ENCODE peak calls at places on chromosome 20, in nine cellular contexts. One of them, this sample, is unnamed.
A peak's percentile ranks its signal among the peaks of the same experiment; 100 is the strongest.

GRCh38 chr20:40939667-40940066 is 89.0 kb upstream of the TOP1 start:
- DNase-seq in stimulated activated CD4-positive, alpha-beta T cell treated with anti-CD3 and anti-CD28 coated beads, Interleukin-4, amount 100 ng/mL, for 1 hour: no peak
- DNase-seq in left cardiac atrium: no peak
- DNase-seq in fibroblast of mammary gland: no peak
- DNase-seq in CD4-positive, alpha-beta T cell: no peak
- DNase-seq in activated T-cell treated with anti-CD3 and anti-CD28 coated beads for 1 hour: no peak
- DNase-seq in ELF-1: no peak
- DNase-seq in A172: no peak
- DNase-seq in substantia nigra: no peak
- DNase-seq in this sample: no peak

GRCh38 chr20:41119593-41120561 is 17.5 kb upstream of the PLCG1 start:
- DNase-seq in stimulated activated CD4-positive, alpha-beta T cell treated with anti-CD3 and anti-CD28 coated beads, Interleukin-4, amount 100 ng/mL, for 1 hour: no peak
- DNase-seq in left cardiac atrium: no peak
- DNase-seq in fibroblast of mammary gland: no peak
- DNase-seq in CD4-positive, alpha-beta T cell: no peak
- DNase-seq in activated T-cell treated with anti-CD3 and anti-CD28 coated beads for 1 hour: no peak
- DNase-seq in ELF-1: no peak
- DNase-seq in A172: no peak
- DNase-seq in substantia nigra: peak; percentile 60
- DNase-seq in this sample: no peak

GRCh38 chr20:43843965-43844660 is 70.5 kb upstream of the TOX2 start:
- DNase-seq in stimulated activated CD4-positive, alpha-beta T cell treated with anti-CD3 and anti-CD28 coated beads, Interleukin-4, amount 100 ng/mL, for 1 hour: no peak
- DNase-seq in left cardiac atrium: no peak
- DNase-seq in fibroblast of mammary gland: no peak
- DNase-seq in CD4-positive, alpha-beta T cell: no peak
- DNase-seq in activated T-cell treated with anti-CD3 and anti-CD28 coated beads for 1 hour: no peak
- DNase-seq in ELF-1: no peak
- DNase-seq in A172: no peak
- DNase-seq in substantia nigra: no peak
- DNase-seq in this sample: no peak

GRCh38 chr20:15582146-15582776 is 991.0 kb downstream of the KIF16B start:
- DNase-seq in stimulated activated CD4-positive, alpha-beta T cell treated with anti-CD3 and anti-CD28 coated beads, Interleukin-4, amount 100 ng/mL, for 1 hour: no peak
- DNase-seq in left cardiac atrium: no peak
- DNase-seq in fibroblast of mammary gland: no peak
- DNase-seq in CD4-positive, alpha-beta T cell: no peak
- DNase-seq in activated T-cell treated with anti-CD3 and anti-CD28 coated beads for 1 hour: no peak
- DNase-seq in ELF-1: no peak
- DNase-seq in A172: peak; percentile 14
- DNase-seq in substantia nigra: no peak
- DNase-seq in this sample: no peak

GRCh38 chr20:41499064-41499463 is 119.1 kb downstream of the CHD6 start:
- DNase-seq in stimulated activated CD4-positive, alpha-beta T cell treated with anti-CD3 and anti-CD28 coated beads, Interleukin-4, amount 100 ng/mL, for 1 hour: no peak
- DNase-seq in left cardiac atrium: no peak
- DNase-seq in fibroblast of mammary gland: no peak
- DNase-seq in CD4-positive, alpha-beta T cell: no peak
- DNase-seq in activated T-cell treated with anti-CD3 and anti-CD28 coated beads for 1 hour: no peak
- DNase-seq in ELF-1: no peak
- DNase-seq in A172: no peak
- DNase-seq in substantia nigra: no peak
- DNase-seq in this sample: no peak

GRCh38 chr20:3786665-3787639 is at the start of gene CENPB:
- DNase-seq in stimulated activated CD4-positive, alpha-beta T cell treated with anti-CD3 and anti-CD28 coated beads, Interleukin-4, amount 100 ng/mL, for 1 hour: peak; percentile 92
- DNase-seq in left cardiac atrium: peak; percentile 91
- DNase-seq in fibroblast of mammary gland: peak; percentile 71
- DNase-seq in CD4-positive, alpha-beta T cell: peak; percentile 86
- DNase-seq in activated T-cell treated with anti-CD3 and anti-CD28 coated beads for 1 hour: peak; percentile 89
- DNase-seq in ELF-1: peak; percentile 80
- DNase-seq in A172: peak; percentile 68
- DNase-seq in substantia nigra: peak; percentile 88
- DNase-seq in this sample: peak; percentile 92

GRCh38 chr20:32509639-32510066 is 75.5 kb downstream of the NOL4L start:
- DNase-seq in stimulated activated CD4-positive, alpha-beta T cell treated with anti-CD3 and anti-CD28 coated beads, Interleukin-4, amount 100 ng/mL, for 1 hour: no peak
- DNase-seq in left cardiac atrium: no peak
- DNase-seq in fibroblast of mammary gland: peak; percentile 11
- DNase-seq in CD4-positive, alpha-beta T cell: peak; percentile 51
- DNase-seq in activated T-cell treated with anti-CD3 and anti-CD28 coated beads for 1 hour: peak; percentile 46
- DNase-seq in ELF-1: no peak
- DNase-seq in A172: peak; percentile 34
- DNase-seq in substantia nigra: no peak
- DNase-seq in this sample: peak; percentile 64

GRCh38 chr20:12966468-12967085 is 42.2 kb upstream of the SPTLC3 start:
- DNase-seq in stimulated activated CD4-positive, alpha-beta T cell treated with anti-CD3 and anti-CD28 coated beads, Interleukin-4, amount 100 ng/mL, for 1 hour: no peak
- DNase-seq in left cardiac atrium: no peak
- DNase-seq in fibroblast of mammary gland: peak; percentile 63
- DNase-seq in CD4-positive, alpha-beta T cell: no peak
- DNase-seq in activated T-cell treated with anti-CD3 and anti-CD28 coated beads for 1 hour: no peak
- DNase-seq in ELF-1: no peak
- DNase-seq in A172: peak; percentile 23
- DNase-seq in substantia nigra: no peak
- DNase-seq in this sample: no peak

GRCh38 chr20:17843246-17844132 is 125.1 kb downstream of the SNX5 start:
- DNase-seq in stimulated activated CD4-positive, alpha-beta T cell treated with anti-CD3 and anti-CD28 coated beads, Interleukin-4, amount 100 ng/mL, for 1 hour: no peak
- DNase-seq in left cardiac atrium: peak; percentile 73
- DNase-seq in fibroblast of mammary gland: peak; percentile 96
- DNase-seq in CD4-positive, alpha-beta T cell: no peak
- DNase-seq in activated T-cell treated with anti-CD3 and anti-CD28 coated beads for 1 hour: no peak
- DNase-seq in ELF-1: no peak
- DNase-seq in A172: peak; percentile 100
- DNase-seq in substantia nigra: no peak
- DNase-seq in this sample: no peak

GRCh38 chr20:24499472-24499871 is 30.0 kb downstream of the SYNDIG1 start:
- DNase-seq in stimulated activated CD4-positive, alpha-beta T cell treated with anti-CD3 and anti-CD28 coated beads, Interleukin-4, amount 100 ng/mL, for 1 hour: no peak
- DNase-seq in left cardiac atrium: no peak
- DNase-seq in fibroblast of mammary gland: no peak
- DNase-seq in CD4-positive, alpha-beta T cell: no peak
- DNase-seq in activated T-cell treated with anti-CD3 and anti-CD28 coated beads for 1 hour: no peak
- DNase-seq in ELF-1: no peak
- DNase-seq in A172: no peak
- DNase-seq in substantia nigra: no peak
- DNase-seq in this sample: no peak

GRCh38 chr20:18267815-18268214 is 20.5 kb upstream of the ZNF133 start:
- DNase-seq in stimulated activated CD4-positive, alpha-beta T cell treated with anti-CD3 and anti-CD28 coated beads, Interleukin-4, amount 100 ng/mL, for 1 hour: no peak
- DNase-seq in left cardiac atrium: no peak
- DNase-seq in fibroblast of mammary gland: no peak
- DNase-seq in CD4-positive, alpha-beta T cell: no peak
- DNase-seq in activated T-cell treated with anti-CD3 and anti-CD28 coated beads for 1 hour: no peak
- DNase-seq in ELF-1: peak; percentile 65
- DNase-seq in A172: no peak
- DNase-seq in substantia nigra: no peak
- DNase-seq in this sample: no peak

GRCh38 chr20:33474097-33474846 is 15.6 kb upstream of the CBFA2T2 start:
- DNase-seq in stimulated activated CD4-positive, alpha-beta T cell treated with anti-CD3 and anti-CD28 coated beads, Interleukin-4, amount 100 ng/mL, for 1 hour: no peak
- DNase-seq in left cardiac atrium: no peak
- DNase-seq in fibroblast of mammary gland: no peak
- DNase-seq in CD4-positive, alpha-beta T cell: no peak
- DNase-seq in activated T-cell treated with anti-CD3 and anti-CD28 coated beads for 1 hour: no peak
- DNase-seq in ELF-1: no peak
- DNase-seq in A172: no peak
- DNase-seq in substantia nigra: no peak
- DNase-seq in this sample: no peak

GRCh38 chr20:56202493-56203077 is 45.9 kb upstream of the MC3R start:
- DNase-seq in stimulated activated CD4-positive, alpha-beta T cell treated with anti-CD3 and anti-CD28 coated beads, Interleukin-4, amount 100 ng/mL, for 1 hour: no peak
- DNase-seq in left cardiac atrium: no peak
- DNase-seq in fibroblast of mammary gland: peak; percentile 18
- DNase-seq in CD4-positive, alpha-beta T cell: no peak
- DNase-seq in activated T-cell treated with anti-CD3 and anti-CD28 coated beads for 1 hour: no peak
- DNase-seq in ELF-1: no peak
- DNase-seq in A172: no peak
- DNase-seq in substantia nigra: no peak
- DNase-seq in this sample: no peak

GRCh38 chr20:56513096-56513806 is 11.3 kb upstream of the FAM209A start:
- DNase-seq in stimulated activated CD4-positive, alpha-beta T cell treated with anti-CD3 and anti-CD28 coated beads, Interleukin-4, amount 100 ng/mL, for 1 hour: no peak
- DNase-seq in left cardiac atrium: no peak
- DNase-seq in fibroblast of mammary gland: no peak
- DNase-seq in CD4-positive, alpha-beta T cell: no peak
- DNase-seq in activated T-cell treated with anti-CD3 and anti-CD28 coated beads for 1 hour: no peak
- DNase-seq in ELF-1: peak; percentile 74
- DNase-seq in A172: no peak
- DNase-seq in substantia nigra: no peak
- DNase-seq in this sample: no peak

GRCh38 chr20:20627471-20627870 is 85.0 kb downstream of the RALGAPA2 start:
- DNase-seq in stimulated activated CD4-positive, alpha-beta T cell treated with anti-CD3 and anti-CD28 coated beads, Interleukin-4, amount 100 ng/mL, for 1 hour: no peak
- DNase-seq in left cardiac atrium: no peak
- DNase-seq in fibroblast of mammary gland: no peak
- DNase-seq in CD4-positive, alpha-beta T cell: no peak
- DNase-seq in activated T-cell treated with anti-CD3 and anti-CD28 coated beads for 1 hour: no peak
- DNase-seq in ELF-1: no peak
- DNase-seq in A172: no peak
- DNase-seq in substantia nigra: no peak
- DNase-seq in this sample: no peak

GRCh38 chr20:38426498-38426897 is 8.6 kb downstream of the SNHG17 start:
- DNase-seq in stimulated activated CD4-positive, alpha-beta T cell treated with anti-CD3 and anti-CD28 coated beads, Interleukin-4, amount 100 ng/mL, for 1 hour: no peak
- DNase-seq in left cardiac atrium: no peak
- DNase-seq in fibroblast of mammary gland: no peak
- DNase-seq in CD4-positive, alpha-beta T cell: no peak
- DNase-seq in activated T-cell treated with anti-CD3 and anti-CD28 coated beads for 1 hour: no peak
- DNase-seq in ELF-1: no peak
- DNase-seq in A172: no peak
- DNase-seq in substantia nigra: no peak
- DNase-seq in this sample: no peak

GRCh38 chr20:15045246-15045645 is 707.8 kb upstream of the FLRT3 start:
- DNase-seq in stimulated activated CD4-positive, alpha-beta T cell treated with anti-CD3 and anti-CD28 coated beads, Interleukin-4, amount 100 ng/mL, for 1 hour: no peak
- DNase-seq in left cardiac atrium: peak; percentile 58
- DNase-seq in fibroblast of mammary gland: peak; percentile 53
- DNase-seq in CD4-positive, alpha-beta T cell: no peak
- DNase-seq in activated T-cell treated with anti-CD3 and anti-CD28 coated beads for 1 hour: no peak
- DNase-seq in ELF-1: no peak
- DNase-seq in A172: no peak
- DNase-seq in substantia nigra: no peak
- DNase-seq in this sample: no peak

GRCh38 chr20:32327087-32327681 is 30.9 kb upstream of the ASXL1 start:
- DNase-seq in stimulated activated CD4-positive, alpha-beta T cell treated with anti-CD3 and anti-CD28 coated beads, Interleukin-4, amount 100 ng/mL, for 1 hour: no peak
- DNase-seq in left cardiac atrium: peak; percentile 40
- DNase-seq in fibroblast of mammary gland: peak; percentile 51
- DNase-seq in CD4-positive, alpha-beta T cell: no peak
- DNase-seq in activated T-cell treated with anti-CD3 and anti-CD28 coated beads for 1 hour: no peak
- DNase-seq in ELF-1: no peak
- DNase-seq in A172: peak; percentile 48
- DNase-seq in substantia nigra: no peak
- DNase-seq in this sample: no peak

GRCh38 chr20:56187791-56188190 is 60.7 kb upstream of the MC3R start:
- DNase-seq in stimulated activated CD4-positive, alpha-beta T cell treated with anti-CD3 and anti-CD28 coated beads, Interleukin-4, amount 100 ng/mL, for 1 hour: no peak
- DNase-seq in left cardiac atrium: no peak
- DNase-seq in fibroblast of mammary gland: no peak
- DNase-seq in CD4-positive, alpha-beta T cell: no peak
- DNase-seq in activated T-cell treated with anti-CD3 and anti-CD28 coated beads for 1 hour: no peak
- DNase-seq in ELF-1: peak; percentile 21
- DNase-seq in A172: no peak
- DNase-seq in substantia nigra: no peak
- DNase-seq in this sample: no peak

GRCh38 chr20:25325073-25325472 is 65.6 kb downstream of the ABHD12 start:
- DNase-seq in stimulated activated CD4-positive, alpha-beta T cell treated with anti-CD3 and anti-CD28 coated beads, Interleukin-4, amount 100 ng/mL, for 1 hour: no peak
- DNase-seq in left cardiac atrium: no peak
- DNase-seq in fibroblast of mammary gland: no peak
- DNase-seq in CD4-positive, alpha-beta T cell: no peak
- DNase-seq in activated T-cell treated with anti-CD3 and anti-CD28 coated beads for 1 hour: no peak
- DNase-seq in ELF-1: no peak
- DNase-seq in A172: no peak
- DNase-seq in substantia nigra: no peak
- DNase-seq in this sample: no peak

GRCh38 chr20:49508435-49509199 is 26.1 kb upstream of the KCNB1 start:
- DNase-seq in stimulated activated CD4-positive, alpha-beta T cell treated with anti-CD3 and anti-CD28 coated beads, Interleukin-4, amount 100 ng/mL, for 1 hour: no peak
- DNase-seq in left cardiac atrium: no peak
- DNase-seq in fibroblast of mammary gland: peak; percentile 58
- DNase-seq in CD4-positive, alpha-beta T cell: no peak
- DNase-seq in activated T-cell treated with anti-CD3 and anti-CD28 coated beads for 1 hour: no peak
- DNase-seq in ELF-1: peak; percentile 47
- DNase-seq in A172: peak; percentile 62
- DNase-seq in substantia nigra: no peak
- DNase-seq in this sample: no peak

GRCh38 chr20:58058421-58059140 is 169.9 kb downstream of the ANKRD60 start:
- DNase-seq in stimulated activated CD4-positive, alpha-beta T cell treated with anti-CD3 and anti-CD28 coated beads, Interleukin-4, amount 100 ng/mL, for 1 hour: no peak
- DNase-seq in left cardiac atrium: no peak
- DNase-seq in fibroblast of mammary gland: no peak
- DNase-seq in CD4-positive, alpha-beta T cell: no peak
- DNase-seq in activated T-cell treated with anti-CD3 and anti-CD28 coated beads for 1 hour: no peak
- DNase-seq in ELF-1: no peak
- DNase-seq in A172: no peak
- DNase-seq in substantia nigra: no peak
- DNase-seq in this sample: no peak

GRCh38 chr20:11436113-11436890 is 481.4 kb upstream of the BTBD3 start:
- DNase-seq in stimulated activated CD4-positive, alpha-beta T cell treated with anti-CD3 and anti-CD28 coated beads, Interleukin-4, amount 100 ng/mL, for 1 hour: no peak
- DNase-seq in left cardiac atrium: no peak
- DNase-seq in fibroblast of mammary gland: no peak
- DNase-seq in CD4-positive, alpha-beta T cell: no peak
- DNase-seq in activated T-cell treated with anti-CD3 and anti-CD28 coated beads for 1 hour: no peak
- DNase-seq in ELF-1: no peak
- DNase-seq in A172: no peak
- DNase-seq in substantia nigra: no peak
- DNase-seq in this sample: no peak

GRCh38 chr20:42191140-42191860 is 573.1 kb upstream of the CHD6 start:
- DNase-seq in stimulated activated CD4-positive, alpha-beta T cell treated with anti-CD3 and anti-CD28 coated beads, Interleukin-4, amount 100 ng/mL, for 1 hour: no peak
- DNase-seq in left cardiac atrium: no peak
- DNase-seq in fibroblast of mammary gland: no peak
- DNase-seq in CD4-positive, alpha-beta T cell: no peak
- DNase-seq in activated T-cell treated with anti-CD3 and anti-CD28 coated beads for 1 hour: no peak
- DNase-seq in ELF-1: peak; percentile 12
- DNase-seq in A172: no peak
- DNase-seq in substantia nigra: no peak
- DNase-seq in this sample: no peak

GRCh38 chr20:17568045-17568788 is 1.7 kb upstream of the DSTN start:
- DNase-seq in stimulated activated CD4-positive, alpha-beta T cell treated with anti-CD3 and anti-CD28 coated beads, Interleukin-4, amount 100 ng/mL, for 1 hour: no peak
- DNase-seq in left cardiac atrium: no peak
- DNase-seq in fibroblast of mammary gland: no peak
- DNase-seq in CD4-positive, alpha-beta T cell: no peak
- DNase-seq in activated T-cell treated with anti-CD3 and anti-CD28 coated beads for 1 hour: no peak
- DNase-seq in ELF-1: peak; percentile 39
- DNase-seq in A172: no peak
- DNase-seq in substantia nigra: no peak
- DNase-seq in this sample: no peak

GRCh38 chr20:50311308-50312001 is 120.8 kb downstream of the CEBPB start:
- DNase-seq in stimulated activated CD4-positive, alpha-beta T cell treated with anti-CD3 and anti-CD28 coated beads, Interleukin-4, amount 100 ng/mL, for 1 hour: no peak
- DNase-seq in left cardiac atrium: no peak
- DNase-seq in fibroblast of mammary gland: peak; percentile 30
- DNase-seq in CD4-positive, alpha-beta T cell: no peak
- DNase-seq in activated T-cell treated with anti-CD3 and anti-CD28 coated beads for 1 hour: no peak
- DNase-seq in ELF-1: no peak
- DNase-seq in A172: no peak
- DNase-seq in substantia nigra: no peak
- DNase-seq in this sample: no peak

GRCh38 chr20:18632196-18632789 is 44.4 kb downstream of the DTD1 start:
- DNase-seq in stimulated activated CD4-positive, alpha-beta T cell treated with anti-CD3 and anti-CD28 coated beads, Interleukin-4, amount 100 ng/mL, for 1 hour: peak; percentile 51
- DNase-seq in left cardiac atrium: peak; percentile 65
- DNase-seq in fibroblast of mammary gland: peak; percentile 64
- DNase-seq in CD4-positive, alpha-beta T cell: peak; percentile 25
- DNase-seq in activated T-cell treated with anti-CD3 and anti-CD28 coated beads for 1 hour: peak; percentile 38
- DNase-seq in ELF-1: peak; percentile 79
- DNase-seq in A172: peak; percentile 52
- DNase-seq in substantia nigra: peak; percentile 73
- DNase-seq in this sample: peak; percentile 55

GRCh38 chr20:11716945-11717248 is 200.8 kb upstream of the BTBD3 start:
- DNase-seq in stimulated activated CD4-positive, alpha-beta T cell treated with anti-CD3 and anti-CD28 coated beads, Interleukin-4, amount 100 ng/mL, for 1 hour: no peak
- DNase-seq in left cardiac atrium: no peak
- DNase-seq in fibroblast of mammary gland: no peak
- DNase-seq in CD4-positive, alpha-beta T cell: no peak
- DNase-seq in activated T-cell treated with anti-CD3 and anti-CD28 coated beads for 1 hour: no peak
- DNase-seq in ELF-1: no peak
- DNase-seq in A172: no peak
- DNase-seq in substantia nigra: no peak
- DNase-seq in this sample: no peak

GRCh38 chr20:12942123-12942522 is 66.6 kb upstream of the SPTLC3 start:
- DNase-seq in stimulated activated CD4-positive, alpha-beta T cell treated with anti-CD3 and anti-CD28 coated beads, Interleukin-4, amount 100 ng/mL, for 1 hour: no peak
- DNase-seq in left cardiac atrium: no peak
- DNase-seq in fibroblast of mammary gland: no peak
- DNase-seq in CD4-positive, alpha-beta T cell: no peak
- DNase-seq in activated T-cell treated with anti-CD3 and anti-CD28 coated beads for 1 hour: no peak
- DNase-seq in ELF-1: no peak
- DNase-seq in A172: no peak
- DNase-seq in substantia nigra: no peak
- DNase-seq in this sample: no peak

GRCh38 chr20:49948809-49949507 is 12.8 kb downstream of the RNF114 start:
- DNase-seq in stimulated activated CD4-positive, alpha-beta T cell treated with anti-CD3 and anti-CD28 coated beads, Interleukin-4, amount 100 ng/mL, for 1 hour: no peak
- DNase-seq in left cardiac atrium: no peak
- DNase-seq in fibroblast of mammary gland: peak; percentile 96
- DNase-seq in CD4-positive, alpha-beta T cell: no peak
- DNase-seq in activated T-cell treated with anti-CD3 and anti-CD28 coated beads for 1 hour: no peak
- DNase-seq in ELF-1: no peak
- DNase-seq in A172: peak; percentile 89
- DNase-seq in substantia nigra: no peak
- DNase-seq in this sample: no peak

GRCh38 chr20:61614311-61615100 is 362.4 kb downstream of the CDH4 start:
- DNase-seq in stimulated activated CD4-positive, alpha-beta T cell treated with anti-CD3 and anti-CD28 coated beads, Interleukin-4, amount 100 ng/mL, for 1 hour: no peak
- DNase-seq in left cardiac atrium: peak; percentile 1
- DNase-seq in fibroblast of mammary gland: no peak
- DNase-seq in CD4-positive, alpha-beta T cell: no peak
- DNase-seq in activated T-cell treated with anti-CD3 and anti-CD28 coated beads for 1 hour: no peak
- DNase-seq in ELF-1: no peak
- DNase-seq in A172: no peak
- DNase-seq in substantia nigra: no peak
- DNase-seq in this sample: no peak

This sample was measured in stimulated activated naive CD8-positive, alpha-beta T cell treated with anti-CD3 and anti-CD28 coated beads, Interleukin-15, amount 100 ng/mL, for 72 hours.